ENCODE peak calls at places on chromosomes 2 and 18, in ten cellular contexts. One of them, this sample, is unnamed.
A peak's percentile ranks its signal among the peaks of the same experiment; 100 is the strongest.

GRCh38 chr2:234512884-234513669 is 16.2 kb upstream of the ARL4C start:
- DNase-seq in cardiac muscle cell: peak; percentile 64
- DNase-seq in endothelial cell: no peak
- DNase-seq in effector CD4-positive, alpha-beta T cell: no peak
- DNase-seq in amniotic epithelial cell: peak; percentile 51
- DNase-seq in type B pancreatic cell: no peak
- DNase-seq in lung: no peak
- DNase-seq in neuronal stem cell: no peak
- DNase-seq in NCI-H1092 treated with DMSO at 0.1 percent for 48 hours: peak; percentile 46
- DNase-seq in AG10803: no peak
- DNase-seq in this sample: no peak

GRCh38 chr2:37887286-37887685 is 37.8 kb upstream of the RMDN2 start:
- DNase-seq in neuronal stem cell: no peak
- DNase-seq in NCI-H1092 treated with DMSO at 0.1 percent for 48 hours: no peak
- DNase-seq in amniotic epithelial cell: no peak
- DNase-seq in type B pancreatic cell: no peak
- DNase-seq in lung: no peak
- DNase-seq in endothelial cell: no peak
- DNase-seq in cardiac muscle cell: no peak
- DNase-seq in effector CD4-positive, alpha-beta T cell: no peak
- DNase-seq in AG10803: no peak
- DNase-seq in this sample: no peak

GRCh38 chr2:184769686-184770085 is 171.4 kb downstream of the ZNF804A start:
- DNase-seq in AG10803: no peak
- DNase-seq in endothelial cell: no peak
- DNase-seq in type B pancreatic cell: no peak
- DNase-seq in lung: no peak
- DNase-seq in cardiac muscle cell: peak; percentile 4
- DNase-seq in NCI-H1092 treated with DMSO at 0.1 percent for 48 hours: no peak
- DNase-seq in effector CD4-positive, alpha-beta T cell: no peak
- DNase-seq in amniotic epithelial cell: peak; percentile 72
- DNase-seq in neuronal stem cell: no peak
- DNase-seq in this sample: no peak

GRCh38 chr2:153074207-153074606 is 355.8 kb downstream of the ARL6IP6 start:
- DNase-seq in NCI-H1092 treated with DMSO at 0.1 percent for 48 hours: no peak
- DNase-seq in neuronal stem cell: no peak
- DNase-seq in type B pancreatic cell: no peak
- DNase-seq in cardiac muscle cell: no peak
- DNase-seq in effector CD4-positive, alpha-beta T cell: no peak
- DNase-seq in amniotic epithelial cell: no peak
- DNase-seq in lung: no peak
- DNase-seq in AG10803: no peak
- DNase-seq in endothelial cell: no peak
- DNase-seq in this sample: no peak

GRCh38 chr18:35770360-35770759 is 188.8 kb downstream of the GALNT1 start:
- DNase-seq in amniotic epithelial cell: no peak
- DNase-seq in NCI-H1092 treated with DMSO at 0.1 percent for 48 hours: no peak
- DNase-seq in neuronal stem cell: no peak
- DNase-seq in cardiac muscle cell: no peak
- DNase-seq in lung: no peak
- DNase-seq in endothelial cell: no peak
- DNase-seq in AG10803: no peak
- DNase-seq in effector CD4-positive, alpha-beta T cell: no peak
- DNase-seq in type B pancreatic cell: no peak
- DNase-seq in this sample: no peak

GRCh38 chr2:20536619-20537422 is 89.9 kb downstream of the RHOB start:
- DNase-seq in type B pancreatic cell: no peak
- DNase-seq in effector CD4-positive, alpha-beta T cell: no peak
- DNase-seq in amniotic epithelial cell: no peak
- DNase-seq in AG10803: no peak
- DNase-seq in neuronal stem cell: no peak
- DNase-seq in NCI-H1092 treated with DMSO at 0.1 percent for 48 hours: no peak
- DNase-seq in endothelial cell: no peak
- DNase-seq in cardiac muscle cell: no peak
- DNase-seq in lung: no peak
- DNase-seq in this sample: no peak

GRCh38 chr18:11660691-11661090 is 28.4 kb upstream of the GNAL start:
- DNase-seq in type B pancreatic cell: no peak
- DNase-seq in effector CD4-positive, alpha-beta T cell: no peak
- DNase-seq in NCI-H1092 treated with DMSO at 0.1 percent for 48 hours: no peak
- DNase-seq in AG10803: no peak
- DNase-seq in lung: peak; percentile 16
- DNase-seq in cardiac muscle cell: no peak
- DNase-seq in amniotic epithelial cell: no peak
- DNase-seq in neuronal stem cell: no peak
- DNase-seq in endothelial cell: no peak
- DNase-seq in this sample: peak; percentile 79

GRCh38 chr2:119517433-119517832 is 6.8 kb downstream of the SCTR start:
- DNase-seq in lung: peak; percentile 75
- DNase-seq in neuronal stem cell: peak; percentile 48
- DNase-seq in NCI-H1092 treated with DMSO at 0.1 percent for 48 hours: peak; percentile 17
- DNase-seq in endothelial cell: peak; percentile 71
- DNase-seq in effector CD4-positive, alpha-beta T cell: no peak
- DNase-seq in type B pancreatic cell: no peak
- DNase-seq in cardiac muscle cell: peak; percentile 70
- DNase-seq in amniotic epithelial cell: peak; percentile 60
- DNase-seq in AG10803: peak; percentile 34
- DNase-seq in this sample: no peak

GRCh38 chr2:8234757-8235374 is 447.0 kb upstream of the ID2 start:
- DNase-seq in amniotic epithelial cell: no peak
- DNase-seq in NCI-H1092 treated with DMSO at 0.1 percent for 48 hours: peak; percentile 28
- DNase-seq in endothelial cell: no peak
- DNase-seq in cardiac muscle cell: no peak
- DNase-seq in neuronal stem cell: no peak
- DNase-seq in type B pancreatic cell: no peak
- DNase-seq in lung: no peak
- DNase-seq in AG10803: no peak
- DNase-seq in effector CD4-positive, alpha-beta T cell: no peak
- DNase-seq in this sample: no peak

GRCh38 chr2:147086715-147087114 is 758.1 kb upstream of the ACVR2A start:
- DNase-seq in endothelial cell: no peak
- DNase-seq in NCI-H1092 treated with DMSO at 0.1 percent for 48 hours: no peak
- DNase-seq in lung: no peak
- DNase-seq in neuronal stem cell: no peak
- DNase-seq in amniotic epithelial cell: no peak
- DNase-seq in effector CD4-positive, alpha-beta T cell: no peak
- DNase-seq in cardiac muscle cell: no peak
- DNase-seq in AG10803: no peak
- DNase-seq in type B pancreatic cell: no peak
- DNase-seq in this sample: no peak

GRCh38 chr18:63773616-63774015 is 1.6 kb upstream of the SERPINB7 start:
- DNase-seq in endothelial cell: no peak
- DNase-seq in neuronal stem cell: no peak
- DNase-seq in type B pancreatic cell: no peak
- DNase-seq in amniotic epithelial cell: no peak
- DNase-seq in cardiac muscle cell: no peak
- DNase-seq in lung: no peak
- DNase-seq in NCI-H1092 treated with DMSO at 0.1 percent for 48 hours: no peak
- DNase-seq in effector CD4-positive, alpha-beta T cell: no peak
- DNase-seq in AG10803: no peak
- DNase-seq in this sample: no peak

GRCh38 chr2:100529176-100529575 is 33.6 kb upstream of the PDCL3 start:
- DNase-seq in effector CD4-positive, alpha-beta T cell: no peak
- DNase-seq in lung: no peak
- DNase-seq in endothelial cell: no peak
- DNase-seq in AG10803: no peak
- DNase-seq in cardiac muscle cell: no peak
- DNase-seq in NCI-H1092 treated with DMSO at 0.1 percent for 48 hours: no peak
- DNase-seq in type B pancreatic cell: no peak
- DNase-seq in neuronal stem cell: no peak
- DNase-seq in amniotic epithelial cell: no peak
- DNase-seq in this sample: no peak

GRCh38 chr18:10053861-10054260 is 140.0 kb downstream of the VAPA start:
- DNase-seq in type B pancreatic cell: no peak
- DNase-seq in neuronal stem cell: no peak
- DNase-seq in amniotic epithelial cell: no peak
- DNase-seq in cardiac muscle cell: no peak
- DNase-seq in lung: no peak
- DNase-seq in effector CD4-positive, alpha-beta T cell: no peak
- DNase-seq in AG10803: no peak
- DNase-seq in endothelial cell: no peak
- DNase-seq in NCI-H1092 treated with DMSO at 0.1 percent for 48 hours: no peak
- DNase-seq in this sample: no peak

GRCh38 chr2:239321596-239322413 is 79.0 kb downstream of the HDAC4 start:
- DNase-seq in cardiac muscle cell: no peak
- DNase-seq in lung: no peak
- DNase-seq in type B pancreatic cell: peak; percentile 25
- DNase-seq in NCI-H1092 treated with DMSO at 0.1 percent for 48 hours: no peak
- DNase-seq in endothelial cell: no peak
- DNase-seq in neuronal stem cell: no peak
- DNase-seq in effector CD4-positive, alpha-beta T cell: peak; percentile 32
- DNase-seq in AG10803: no peak
- DNase-seq in amniotic epithelial cell: no peak
- DNase-seq in this sample: peak; percentile 37

GRCh38 chr2:237299897-237300296 is 114.1 kb downstream of the COL6A3 start:
- DNase-seq in NCI-H1092 treated with DMSO at 0.1 percent for 48 hours: no peak
- DNase-seq in lung: no peak
- DNase-seq in type B pancreatic cell: no peak
- DNase-seq in neuronal stem cell: no peak
- DNase-seq in effector CD4-positive, alpha-beta T cell: no peak
- DNase-seq in AG10803: peak; percentile 97
- DNase-seq in endothelial cell: no peak
- DNase-seq in amniotic epithelial cell: peak; percentile 100
- DNase-seq in cardiac muscle cell: peak; percentile 88
- DNase-seq in this sample: no peak

GRCh38 chr2:160994141-160995002 is 165.9 kb upstream of the TANK start:
- DNase-seq in AG10803: peak; percentile 95
- DNase-seq in cardiac muscle cell: peak; percentile 93
- DNase-seq in lung: peak; percentile 79
- DNase-seq in neuronal stem cell: peak; percentile 71
- DNase-seq in type B pancreatic cell: peak; percentile 77
- DNase-seq in NCI-H1092 treated with DMSO at 0.1 percent for 48 hours: peak; percentile 76
- DNase-seq in amniotic epithelial cell: peak; percentile 94
- DNase-seq in effector CD4-positive, alpha-beta T cell: peak; percentile 66
- DNase-seq in endothelial cell: peak; percentile 74
- DNase-seq in this sample: no peak

GRCh38 chr2:54329482-54330225 is 73.6 kb upstream of the TSPYL6 start:
- DNase-seq in neuronal stem cell: no peak
- DNase-seq in amniotic epithelial cell: no peak
- DNase-seq in type B pancreatic cell: no peak
- DNase-seq in NCI-H1092 treated with DMSO at 0.1 percent for 48 hours: peak; percentile 67
- DNase-seq in lung: no peak
- DNase-seq in endothelial cell: no peak
- DNase-seq in AG10803: peak; percentile 62
- DNase-seq in effector CD4-positive, alpha-beta T cell: no peak
- DNase-seq in cardiac muscle cell: peak; percentile 69
- DNase-seq in this sample: no peak

GRCh38 chr2:159600752-159601151 is 15.6 kb downstream of the BAZ2B start:
- DNase-seq in lung: no peak
- DNase-seq in type B pancreatic cell: no peak
- DNase-seq in endothelial cell: no peak
- DNase-seq in effector CD4-positive, alpha-beta T cell: no peak
- DNase-seq in NCI-H1092 treated with DMSO at 0.1 percent for 48 hours: no peak
- DNase-seq in amniotic epithelial cell: peak; percentile 80
- DNase-seq in AG10803: peak; percentile 38
- DNase-seq in neuronal stem cell: no peak
- DNase-seq in cardiac muscle cell: peak; percentile 41
- DNase-seq in this sample: no peak

GRCh38 chr2:164624296-164624695 is 3.0 kb upstream of the GRB14 start:
- DNase-seq in AG10803: no peak
- DNase-seq in lung: no peak
- DNase-seq in neuronal stem cell: no peak
- DNase-seq in NCI-H1092 treated with DMSO at 0.1 percent for 48 hours: no peak
- DNase-seq in type B pancreatic cell: no peak
- DNase-seq in endothelial cell: no peak
- DNase-seq in cardiac muscle cell: peak; percentile 4
- DNase-seq in effector CD4-positive, alpha-beta T cell: no peak
- DNase-seq in amniotic epithelial cell: no peak
- DNase-seq in this sample: no peak

GRCh38 chr2:216633616-216634316 is 546 bp downstream of the IGFBP2 start:
- DNase-seq in lung: no peak
- DNase-seq in cardiac muscle cell: no peak
- DNase-seq in neuronal stem cell: no peak
- DNase-seq in NCI-H1092 treated with DMSO at 0.1 percent for 48 hours: peak; percentile 35
- DNase-seq in AG10803: no peak
- DNase-seq in amniotic epithelial cell: no peak
- DNase-seq in effector CD4-positive, alpha-beta T cell: no peak
- DNase-seq in type B pancreatic cell: peak; percentile 74
- DNase-seq in endothelial cell: peak; percentile 41
- DNase-seq in this sample: no peak

GRCh38 chr2:68736086-68736485 is 1.5 kb downstream of the ARHGAP25 start:
- DNase-seq in neuronal stem cell: no peak
- DNase-seq in NCI-H1092 treated with DMSO at 0.1 percent for 48 hours: no peak
- DNase-seq in cardiac muscle cell: no peak
- DNase-seq in amniotic epithelial cell: no peak
- DNase-seq in lung: no peak
- DNase-seq in type B pancreatic cell: no peak
- DNase-seq in AG10803: no peak
- DNase-seq in effector CD4-positive, alpha-beta T cell: no peak
- DNase-seq in endothelial cell: no peak
- DNase-seq in this sample: no peak

GRCh38 chr18:63073481-63073880 is 246.1 kb downstream of the BCL2 start:
- DNase-seq in lung: no peak
- DNase-seq in type B pancreatic cell: no peak
- DNase-seq in neuronal stem cell: no peak
- DNase-seq in NCI-H1092 treated with DMSO at 0.1 percent for 48 hours: no peak
- DNase-seq in endothelial cell: no peak
- DNase-seq in amniotic epithelial cell: no peak
- DNase-seq in cardiac muscle cell: no peak
- DNase-seq in AG10803: no peak
- DNase-seq in effector CD4-positive, alpha-beta T cell: no peak
- DNase-seq in this sample: no peak

GRCh38 chr2:136253288-136254004 is 135.5 kb upstream of the CXCR4 start:
- DNase-seq in amniotic epithelial cell: no peak
- DNase-seq in lung: no peak
- DNase-seq in effector CD4-positive, alpha-beta T cell: no peak
- DNase-seq in endothelial cell: no peak
- DNase-seq in neuronal stem cell: no peak
- DNase-seq in type B pancreatic cell: no peak
- DNase-seq in AG10803: no peak
- DNase-seq in NCI-H1092 treated with DMSO at 0.1 percent for 48 hours: no peak
- DNase-seq in cardiac muscle cell: no peak
- DNase-seq in this sample: no peak

GRCh38 chr2:55403177-55403998 is 16.3 kb downstream of the CCDC88A start:
- DNase-seq in AG10803: peak; percentile 11
- DNase-seq in cardiac muscle cell: peak; percentile 62
- DNase-seq in NCI-H1092 treated with DMSO at 0.1 percent for 48 hours: no peak
- DNase-seq in amniotic epithelial cell: peak; percentile 95
- DNase-seq in type B pancreatic cell: no peak
- DNase-seq in endothelial cell: no peak
- DNase-seq in lung: no peak
- DNase-seq in effector CD4-positive, alpha-beta T cell: no peak
- DNase-seq in neuronal stem cell: no peak
- DNase-seq in this sample: no peak

GRCh38 chr2:50751255-50752069 is 280.5 kb downstream of the NRXN1 start:
- DNase-seq in effector CD4-positive, alpha-beta T cell: no peak
- DNase-seq in endothelial cell: no peak
- DNase-seq in NCI-H1092 treated with DMSO at 0.1 percent for 48 hours: no peak
- DNase-seq in amniotic epithelial cell: no peak
- DNase-seq in type B pancreatic cell: no peak
- DNase-seq in AG10803: no peak
- DNase-seq in lung: no peak
- DNase-seq in neuronal stem cell: no peak
- DNase-seq in cardiac muscle cell: peak; percentile 15
- DNase-seq in this sample: no peak

GRCh38 chr2:75632091-75632704 is 14.4 kb upstream of the MRPL19 start:
- DNase-seq in amniotic epithelial cell: peak; percentile 6
- DNase-seq in endothelial cell: no peak
- DNase-seq in lung: no peak
- DNase-seq in neuronal stem cell: no peak
- DNase-seq in cardiac muscle cell: peak; percentile 41
- DNase-seq in AG10803: peak; percentile 68
- DNase-seq in type B pancreatic cell: no peak
- DNase-seq in NCI-H1092 treated with DMSO at 0.1 percent for 48 hours: no peak
- DNase-seq in effector CD4-positive, alpha-beta T cell: no peak
- DNase-seq in this sample: no peak

GRCh38 chr18:21739604-21740473 is 753 bp upstream of the MIB1 start:
- DNase-seq in neuronal stem cell: no peak
- DNase-seq in lung: no peak
- DNase-seq in type B pancreatic cell: no peak
- DNase-seq in effector CD4-positive, alpha-beta T cell: no peak
- DNase-seq in cardiac muscle cell: peak; percentile 24
- DNase-seq in NCI-H1092 treated with DMSO at 0.1 percent for 48 hours: no peak
- DNase-seq in AG10803: no peak
- DNase-seq in amniotic epithelial cell: no peak
- DNase-seq in endothelial cell: no peak
- DNase-seq in this sample: no peak

GRCh38 chr2:237591379-237591881 is 896 bp upstream of the RAB17 start:
- DNase-seq in effector CD4-positive, alpha-beta T cell: no peak
- DNase-seq in lung: peak; percentile 39
- DNase-seq in AG10803: no peak
- DNase-seq in endothelial cell: no peak
- DNase-seq in NCI-H1092 treated with DMSO at 0.1 percent for 48 hours: no peak
- DNase-seq in cardiac muscle cell: peak; percentile 82
- DNase-seq in type B pancreatic cell: no peak
- DNase-seq in neuronal stem cell: no peak
- DNase-seq in amniotic epithelial cell: no peak
- DNase-seq in this sample: no peak

This sample was measured in mesenteric fat pad.